ENCODE peak calls at places on chromosomes 12 and 14, in six cellular contexts. N is kidney glomerular epithelial cell, E is NCI-H748 treated with DMSO at 0.1 percent for 48 hours, K is T-helper 2 cell, A is NCI-H69, S is NCI-H2171 treated with DMSO at 0.1 percent for 48 hours. Q is an unnamed sample.

GRCh38 chr14:103160321-103161053 is 37.2 kb downstream of the TNFAIP2 start:
- DNase-seq in N (no peak), E (no peak), K (no peak), A (no peak), S (no peak), Q (no peak)

GRCh38 chr14:69270795-69271708 is 11.1 kb downstream of the GALNT16 start:
- DNase-seq in N (no peak), E (no peak), K (no peak), A (no peak), S (no peak), Q (no peak)

GRCh38 chr12:93777249-93777648 is 100.1 kb downstream of the CRADD start:
- DNase-seq in N (no peak), E (no peak), K (no peak), A (no peak), S (no peak), Q (no peak)

GRCh38 chr12:89566615-89567014 is 40.8 kb upstream of the POC1B start:
- DNase-seq in N (peak; percentile 38), E (no peak), K (peak; percentile 19), A (peak; percentile 11), S (no peak), Q (no peak)

GRCh38 chr14:24052656-24053547 is 1.1 kb downstream of the CARMIL3 start:
- DNase-seq in N (no peak), E (no peak), K (no peak), A (no peak), S (no peak), Q (no peak)

GRCh38 chr14:74048291-74048690 is 29.1 kb downstream of the BBOF1 start:
- DNase-seq in N (no peak), E (no peak), K (no peak), A (peak; percentile 31), S (no peak), Q (no peak)

GRCh38 chr12:40727774-40728483 is 35.7 kb downstream of the CNTN1 start:
- DNase-seq in N (no peak), E (no peak), K (no peak), A (peak; percentile 76), S (no peak), Q (peak; percentile 0)

GRCh38 chr12:92759634-92760268 is 57.0 kb downstream of the PLEKHG7 start:
- DNase-seq in N (peak; percentile 68), E (no peak), K (no peak), A (no peak), S (no peak), Q (no peak)

GRCh38 chr14:96246535-96246839 is 9.5 kb upstream of the BDKRB1 start:
- DNase-seq in N (peak; percentile 82), E (no peak), K (no peak), A (peak; percentile 38), S (peak; percentile 95), Q (no peak)

GRCh38 chr14:52400846-52401245 is 86.7 kb downstream of the PTGER2 start:
- DNase-seq in N (no peak), E (no peak), K (peak; percentile 88), A (no peak), S (no peak), Q (no peak)

GRCh38 chr14:61737913-61738312 is 24.3 kb upstream of the SNAPC1 start:
- DNase-seq in N (no peak), E (no peak), K (no peak), A (no peak), S (no peak), Q (no peak)

GRCh38 chr12:104190641-104191176 is 24.9 kb upstream of the TXNRD1 start:
- DNase-seq in N (no peak), E (no peak), K (no peak), A (no peak), S (no peak), Q (no peak)

GRCh38 chr12:127162307-127162706 is 1104.7 kb upstream of the TMEM132C start:
- DNase-seq in N (no peak), E (no peak), K (peak; percentile 10), A (no peak), S (no peak), Q (no peak)

GRCh38 chr14:95319312-95320075 is at the start of gene CLMN:
- DNase-seq in N (no peak), E (peak; percentile 65), K (peak; percentile 52), A (peak; percentile 79), S (peak; percentile 58), Q (peak; percentile 52)

GRCh38 chr12:42608196-42608825 is 18.8 kb upstream of the PRICKLE1 start:
- DNase-seq in N (no peak), E (no peak), K (no peak), A (no peak), S (no peak), Q (no peak)

GRCh38 chr12:116610971-116611541 is 51.9 kb downstream of the MAP1LC3B2 start:
- DNase-seq in N (no peak), E (no peak), K (peak; percentile 28), A (no peak), S (no peak), Q (no peak)

GRCh38 chr12:75725505-75726120 is 214.2 kb upstream of the KRR1 start:
- DNase-seq in N (peak; percentile 70), E (no peak), K (peak; percentile 26), A (peak; percentile 95), S (peak; percentile 94), Q (no peak)

GRCh38 chr14:71437870-71438269 is 494.4 kb upstream of the RGS6 start:
- DNase-seq in N (no peak), E (no peak), K (no peak), A (no peak), S (no peak), Q (no peak)

GRCh38 chr14:66078031-66078430 is 408.1 kb upstream of the CCDC196 start:
- DNase-seq in N (no peak), E (no peak), K (no peak), A (peak; percentile 83), S (peak; percentile 30), Q (peak; percentile 22)

GRCh38 chr14:84894254-84894653 is 635.7 kb upstream of the FLRT2 start:
- DNase-seq in N (no peak), E (peak; percentile 59), K (no peak), A (peak; percentile 76), S (peak; percentile 81), Q (no peak)

Q was measured in NCI-H146.